ENCODE peak calls at places on chromosomes 2 and 18, in six cellular contexts. U, C, G, X, Q and E are unnamed samples.

GRCh38 chr2:240442891-240443715 is 7.6 kb downstream of the GPC1 start:
- DNase-seq in X (no peak), Q (no peak), U (no peak), C (no peak), G (no peak), E (no peak)

GRCh38 chr2:3168230-3168891 is 209.3 kb downstream of the EIPR1 start:
- DNase-seq in U (peak), Q (peak), G (peak), X (peak), C (no peak), E (no peak)

GRCh38 chr2:63861220-63861822 is 19.6 kb downstream of the UGP2 start:
- DNase-seq in G (peak), X (peak), Q (peak), C (no peak), U (peak), E (no peak)

GRCh38 chr2:37573818-37574388 is 97.5 kb downstream of the CDC42EP3 start:
- DNase-seq in U (no peak), X (no peak), C (no peak), G (peak), Q (peak), E (no peak)

GRCh38 chr2:30888841-30889407 is 81.7 kb upstream of the CAPN13 start:
- DNase-seq in U (no peak), Q (no peak), G (no peak), C (no peak), X (no peak), E (no peak)

GRCh38 chr2:196201229-196201998 is 30.0 kb upstream of the STK17B start:
- DNase-seq in X (no peak), C (no peak), G (no peak), U (no peak), Q (no peak), E (no peak)

GRCh38 chr2:135164431-135164830 is 112.3 kb downstream of the RAB3GAP1 start:
- DNase-seq in C (no peak), U (no peak), X (no peak), Q (peak), G (peak), E (peak)

GRCh38 chr2:119350311-119350998 is 16.2 kb downstream of the C2orf76 start:
- DNase-seq in Q (no peak), U (peak), G (no peak), C (no peak), X (peak), E (no peak)

GRCh38 chr2:220533485-220533884 is 906.1 kb downstream of the SLC4A3 start:
- DNase-seq in X (peak), Q (peak), U (peak), C (no peak), G (peak), E (peak)

GRCh38 chr2:240256704-240257637 is 116.5 kb upstream of the OTOS start:
- DNase-seq in G (no peak), X (peak), U (no peak), Q (no peak), C (peak), E (no peak)

GRCh38 chr2:127551221-127551930 is 15.9 kb downstream of the MYO7B start:
- DNase-seq in G (no peak), U (no peak), Q (no peak), C (no peak), X (no peak), E (no peak)

GRCh38 chr2:26807788-26808460 is 22.1 kb downstream of the CENPA start:
- DNase-seq in G (no peak), X (no peak), C (no peak), Q (no peak), U (peak), E (no peak)

GRCh38 chr18:24019641-24020331 is 5.2 kb downstream of the TTC39C start:
- DNase-seq in Q (no peak), X (no peak), C (no peak), U (no peak), G (no peak), E (no peak)

GRCh38 chr2:7730990-7731389 is 813.8 kb downstream of the RNF144A start:
- DNase-seq in Q (no peak), G (no peak), U (no peak), X (no peak), C (no peak), E (no peak)

GRCh38 chr18:26429535-26429934 is 118.8 kb downstream of the KCTD1 start:
- DNase-seq in X (no peak), C (no peak), U (peak), Q (peak), G (peak), E (no peak)

GRCh38 chr18:12883003-12883683 is 894 bp downstream of the PTPN2 start:
- DNase-seq in U (peak), Q (no peak), X (no peak), G (no peak), C (no peak), E (no peak)

GRCh38 chr2:62292190-62292589 is 96.3 kb downstream of the B3GNT2 start:
- DNase-seq in Q (no peak), U (no peak), X (no peak), G (no peak), C (no peak), E (no peak)

GRCh38 chr2:42008241-42008911 is 39.4 kb upstream of the PKDCC start:
- DNase-seq in X (no peak), G (no peak), U (no peak), C (no peak), Q (no peak), E (no peak)

GRCh38 chr2:204380141-204380881 is 165.0 kb upstream of the PARD3B start:
- DNase-seq in X (no peak), U (no peak), Q (no peak), G (no peak), C (no peak), E (no peak)

GRCh38 chr2:88082781-88083180 is 15.2 kb downstream of the SMYD1 start:
- DNase-seq in G (no peak), U (peak), Q (no peak), X (no peak), C (no peak), E (no peak)

GRCh38 chr2:8822218-8822617 is 15.2 kb downstream of the KIDINS220 start:
- DNase-seq in X (no peak), Q (no peak), U (no peak), C (no peak), G (no peak), E (no peak)
- H3K27ac ChIP-seq in X (no peak), Q (no peak), U (no peak), C (peak), G (no peak), E (peak)

GRCh38 chr2:114063346-114063745 is 173.5 kb downstream of the ACTR3 start:
- DNase-seq in Q (no peak), X (no peak), G (no peak), C (no peak), U (no peak), E (no peak)

GRCh38 chr2:114066186-114066747 is 176.4 kb downstream of the ACTR3 start:
- DNase-seq in X (no peak), G (no peak), U (no peak), C (no peak), Q (no peak), E (no peak)

GRCh38 chr2:114057638-114058037 is 167.7 kb downstream of the ACTR3 start:
- DNase-seq in X (no peak), U (no peak), G (no peak), C (no peak), Q (no peak), E (no peak)

GRCh38 chr2:114065731-114066130 is 175.8 kb downstream of the ACTR3 start:
- DNase-seq in X (no peak), C (no peak), G (no peak), U (no peak), Q (no peak), E (no peak)

DNA sequence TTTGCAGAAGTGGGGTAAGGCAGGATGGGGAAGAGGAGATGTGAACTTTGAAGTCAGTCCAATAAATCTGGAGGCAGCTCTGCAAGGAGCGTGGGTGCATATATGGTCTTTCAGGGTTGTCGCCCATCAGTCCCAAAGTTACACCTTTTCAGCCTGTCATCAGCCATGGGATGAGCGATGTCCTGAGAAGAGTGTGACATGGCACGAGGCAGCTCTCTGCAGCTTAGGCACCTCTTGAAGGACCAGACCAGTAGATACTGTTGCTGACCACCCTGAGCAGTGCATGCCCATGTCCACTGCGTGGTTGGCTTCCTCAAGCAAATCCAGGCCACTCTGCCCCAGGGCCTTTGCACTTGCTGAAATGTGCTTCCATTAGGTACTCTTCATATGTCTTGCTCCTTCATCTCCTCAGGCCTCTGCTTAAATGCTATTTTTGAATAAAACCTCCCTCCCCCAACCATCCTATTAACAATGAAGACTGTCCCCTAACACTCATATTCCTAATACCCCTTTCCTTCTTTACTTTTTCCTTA is 171.7 kb downstream of the ACTR3 start:
- DNase-seq in C (no peak), G (no peak), U (no peak), Q (no peak), X (no peak), E (no peak)
- H3K27ac ChIP-seq in C (no peak), G (no peak), U (no peak), Q (no peak), X (no peak), E (no peak)

GRCh38 chr2:175167076-175167791 is 769 bp downstream of the ATF2 start:
- DNase-seq in C (peak), U (peak), Q (no peak), G (no peak), X (peak), E (no peak)
- H3K27ac ChIP-seq in C (peak), U (peak), Q (peak), G (peak), X (peak), E (peak)

GRCh38 chr2:105038383-105039061 is 653 bp downstream of the MRPS9 start:
- DNase-seq in G (peak), Q (no peak), X (no peak), C (no peak), U (peak), E (no peak)
- H3K27ac ChIP-seq in G (peak), Q (peak), X (no peak), C (peak), U (peak), E (peak)

GRCh38 chr18:45664824-45665763 is 49.8 kb downstream of the SLC14A2 start:
- DNase-seq in C (no peak), X (peak), G (peak), Q (peak), U (peak), E (no peak)
- H3K27ac ChIP-seq in C (no peak), X (no peak), G (no peak), Q (no peak), U (no peak), E (no peak)

GRCh38 chr2:24785704-24786321 is 7.4 kb downstream of the PTRHD1 start:
- DNase-seq in X (no peak), G (no peak), Q (no peak), C (no peak), U (no peak), E (no peak)
- H3K27ac ChIP-seq in X (no peak), G (no peak), Q (no peak), C (no peak), U (no peak), E (no peak)

GRCh38 chr2:97664636-97664970 is 759 bp upstream of the ACTR1B start:
- DNase-seq in X (no peak), G (peak), U (peak), Q (no peak), C (no peak), E (no peak)

GRCh38 chr2:97663626-97663961 is 250 bp downstream of the ACTR1B start:
- DNase-seq in C (no peak), Q (no peak), X (no peak), G (no peak), U (no peak), E (no peak)

GRCh38 chr2:97662895-97663625 is 784 bp downstream of the ACTR1B start:
- DNase-seq in C (peak), Q (peak), X (peak), U (peak), G (peak), E (no peak)

GRCh38 chr2:97662386-97662894 is 1.4 kb downstream of the ACTR1B start:
- DNase-seq in X (no peak), U (peak), Q (no peak), G (no peak), C (no peak), E (no peak)

GRCh38 chr2:97663962-97664635 is at the start of gene ACTR1B:
- DNase-seq in U (peak), X (peak), Q (peak), C (peak), G (peak), E (peak)
- H3K27ac ChIP-seq in U (peak), X (peak), Q (peak), C (peak), G (peak), E (peak)

GRCh38 chr2:15793078-15793913 is 147.1 kb upstream of the MYCN start:
- DNase-seq in Q (no peak), G (no peak), U (no peak), C (no peak), X (no peak), E (no peak)
- H3K27ac ChIP-seq in Q (no peak), G (no peak), U (no peak), C (no peak), X (no peak), E (no peak)